ENCODE peak calls at places on chromosomes 7 and 10, in ten cellular contexts. B is activated naive CD4-positive, alpha-beta T cell treated with anti-CD3 and anti-CD28 coated beads, Interleukin-2, amount 10 ng/mL, durations not matched to agents 7 days and 5 days; N is iris pigment epithelial cell; H is amniotic stem cell; A is RPMI8226; Y is cardiac septum; I is HCEC 1CT; D is lung microvascular endothelial cell; O is Right ventricle myocardium superior; Z is NCI-H510A treated with DMSO at 0.1 percent for 48 hours. R is an unnamed sample.

GRCh38 chr7:16644987-16645592 is 464 bp downstream of the ANKMY2 start:
- DNase-seq in H (no peak), I (peak), Y (no peak), Z (peak), D (no peak), N (peak), A (peak), B (peak), O (no peak), R (no peak)

GRCh38 chr7:157760004-157760730 is 423.4 kb downstream of the DNAJB6 start:
- DNase-seq in B (peak), D (no peak), A (no peak), Z (no peak), O (no peak), I (no peak), Y (no peak), H (no peak), N (no peak), R (no peak)

GRCh38 chr10:77586719-77587423 is 50.7 kb downstream of the KCNMA1 start:
- DNase-seq in H (peak), I (peak), D (peak), A (no peak), N (peak), Y (no peak), O (no peak), Z (peak), B (no peak), R (peak)

GRCh38 chr10:37704566-37704965 is 152.8 kb downstream of the ZNF248 start:
- DNase-seq in A (no peak), H (no peak), Y (no peak), I (no peak), O (no peak), N (no peak), B (no peak), Z (no peak), D (no peak), R (no peak)

GRCh38 chr7:103140684-103141083 is 8.2 kb downstream of the NAPEPLD start:
- DNase-seq in Y (no peak), A (no peak), N (no peak), D (no peak), I (no peak), O (no peak), Z (no peak), B (no peak), H (no peak), R (no peak)

GRCh38 chr7:45065031-45065995 is 23.5 kb downstream of the NACAD start:
- DNase-seq in D (no peak), Y (no peak), I (no peak), Z (no peak), N (no peak), B (no peak), H (no peak), O (no peak), A (no peak), R (no peak)

GRCh38 chr7:70920886-70921285 is 211.1 kb upstream of the GALNT17 start:
- DNase-seq in O (no peak), I (no peak), Y (no peak), N (no peak), D (no peak), B (no peak), A (peak), H (no peak), Z (no peak), R (no peak)

GRCh38 chr10:46223064-46223480 is 63.7 kb upstream of the ANTXRL start:
- DNase-seq in B (peak), H (no peak), O (no peak), D (no peak), Y (peak), A (peak), I (no peak), Z (no peak), N (no peak), R (no peak)

GRCh38 chr10:114357591-114357990 is 46.7 kb downstream of the AFAP1L2 start:
- DNase-seq in Y (no peak), O (no peak), I (no peak), H (no peak), N (peak), Z (no peak), B (no peak), A (no peak), D (no peak), R (no peak)

GRCh38 chr10:49594594-49594993 is 15.5 kb upstream of the SLC18A3 start:
- DNase-seq in Z (peak), Y (peak), B (peak), A (peak), N (peak), O (no peak), I (peak), H (peak), D (peak), R (no peak)

GRCh38 chr10:32077896-32078295 is 21.7 kb upstream of the KIF5B start:
- DNase-seq in I (peak), H (peak), O (peak), B (no peak), Z (no peak), A (no peak), Y (no peak), N (peak), D (peak), R (no peak)